ENCODE peak calls at places on chromosomes 5 and 9, in four cellular contexts. One of them, this sample, is unnamed.
A peak's percentile ranks its signal among the peaks of the same experiment; 100 is the strongest.

GRCh38 chr9:100111235-100111634 is 12.2 kb downstream of the INVS start:
- DNase-seq in heart right ventricle: peak; percentile 81
- DNase-seq in left ventricle myocardium inferior: peak; percentile 86
- DNase-seq in tibial artery: peak; percentile 92
- DNase-seq in this sample: peak; percentile 98

GRCh38 chr5:98664736-98665135 is 108.7 kb upstream of the RGMB start:
- DNase-seq in heart right ventricle: no peak
- DNase-seq in left ventricle myocardium inferior: no peak
- DNase-seq in tibial artery: no peak
- DNase-seq in this sample: no peak

GRCh38 chr5:137791387-137791786 is 37.2 kb upstream of the HNRNPA0 start:
- DNase-seq in tibial artery: no peak
- DNase-seq in left ventricle myocardium inferior: no peak
- DNase-seq in heart right ventricle: no peak
- DNase-seq in this sample: no peak

GRCh38 chr5:91928751-91929521 is 545.8 kb upstream of the ARRDC3 start:
- DNase-seq in left ventricle myocardium inferior: no peak
- DNase-seq in tibial artery: no peak
- DNase-seq in heart right ventricle: no peak
- DNase-seq in this sample: peak; percentile 46

GRCh38 chr5:9207820-9208418 is 338.0 kb downstream of the SEMA5A start:
- DNase-seq in tibial artery: no peak
- DNase-seq in heart right ventricle: no peak
- DNase-seq in left ventricle myocardium inferior: no peak
- DNase-seq in this sample: peak; percentile 74

GRCh38 chr5:31449175-31449574 is 82.7 kb downstream of the DROSHA start:
- DNase-seq in heart right ventricle: no peak
- DNase-seq in left ventricle myocardium inferior: no peak
- DNase-seq in tibial artery: no peak
- DNase-seq in this sample: peak; percentile 32

GRCh38 chr5:34436761-34437501 is 219.2 kb upstream of the RAI14 start:
- DNase-seq in tibial artery: no peak
- DNase-seq in heart right ventricle: no peak
- DNase-seq in left ventricle myocardium inferior: no peak
- DNase-seq in this sample: no peak

GRCh38 chr9:107740088-107740980 is 250.8 kb upstream of the KLF4 start:
- DNase-seq in left ventricle myocardium inferior: peak; percentile 39
- DNase-seq in tibial artery: peak; percentile 73
- DNase-seq in heart right ventricle: no peak
- DNase-seq in this sample: peak; percentile 82

GRCh38 chr5:1497271-1497777 is 26.4 kb downstream of the LPCAT1 start:
- DNase-seq in tibial artery: no peak
- DNase-seq in left ventricle myocardium inferior: no peak
- DNase-seq in heart right ventricle: no peak
- DNase-seq in this sample: no peak

GRCh38 chr5:100840364-100840763 is 62.7 kb downstream of the ST8SIA4 start:
- DNase-seq in heart right ventricle: no peak
- DNase-seq in left ventricle myocardium inferior: no peak
- DNase-seq in tibial artery: no peak
- DNase-seq in this sample: peak; percentile 84

DNA sequence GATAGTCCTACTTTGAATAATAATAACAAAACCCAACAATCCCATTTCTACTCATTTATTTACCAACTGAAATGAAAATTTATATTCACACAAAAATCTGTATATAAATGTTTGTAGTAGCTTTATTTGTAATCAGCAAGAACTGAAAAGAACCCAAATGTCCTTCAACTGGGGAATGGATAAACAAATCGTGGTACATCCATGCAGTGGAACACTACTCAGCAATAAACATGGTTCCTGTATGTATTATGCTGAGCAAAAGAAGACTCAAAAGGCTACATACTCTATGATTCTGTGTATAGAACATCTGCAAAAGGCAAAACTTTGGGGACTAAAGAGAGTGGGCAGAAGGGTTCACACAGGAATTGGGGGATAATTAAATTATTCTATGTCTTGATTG is 136.1 kb upstream of the HAND1 start:
- DNase-seq in heart right ventricle: no peak
- DNase-seq in tibial artery: no peak
- DNase-seq in left ventricle myocardium inferior: no peak
- DNase-seq in this sample: no peak
- TF ChIP-seq CTCF in heart right ventricle: no peak
- TF ChIP-seq CTCF in tibial artery: no peak
- TF ChIP-seq CTCF in left ventricle myocardium inferior: no peak
- TF ChIP-seq CTCF in this sample: no peak

GRCh38 chr9:129884220-129885017 is 49.2 kb downstream of the USP20 start:
- DNase-seq in tibial artery: peak; percentile 94
- DNase-seq in left ventricle myocardium inferior: peak; percentile 90
- DNase-seq in heart right ventricle: peak; percentile 85
- DNase-seq in this sample: peak; percentile 71
- H3K4me3 ChIP-seq in tibial artery: peak overlapping the region; percentile 40
- H3K4me3 ChIP-seq in left ventricle myocardium inferior: peak overlapping the region; percentile 66
- H3K4me3 ChIP-seq in heart right ventricle: peak overlapping the region; percentile 45
- H3K4me3 ChIP-seq in this sample: peak overlapping the region; percentile 24

GRCh38 chr5:164010900-164011299 is 505.5 kb downstream of the MAT2B start:
- DNase-seq in tibial artery: no peak
- DNase-seq in heart right ventricle: no peak
- DNase-seq in left ventricle myocardium inferior: no peak
- DNase-seq in this sample: no peak

GRCh38 chr5:164009628-164010027 is 504.2 kb downstream of the MAT2B start:
- DNase-seq in heart right ventricle: no peak
- DNase-seq in left ventricle myocardium inferior: no peak
- DNase-seq in tibial artery: no peak
- DNase-seq in this sample: no peak

GRCh38 chr5:164012376-164012775 is 507.0 kb downstream of the MAT2B start:
- DNase-seq in heart right ventricle: no peak
- DNase-seq in left ventricle myocardium inferior: no peak
- DNase-seq in tibial artery: no peak
- DNase-seq in this sample: no peak

DNA sequence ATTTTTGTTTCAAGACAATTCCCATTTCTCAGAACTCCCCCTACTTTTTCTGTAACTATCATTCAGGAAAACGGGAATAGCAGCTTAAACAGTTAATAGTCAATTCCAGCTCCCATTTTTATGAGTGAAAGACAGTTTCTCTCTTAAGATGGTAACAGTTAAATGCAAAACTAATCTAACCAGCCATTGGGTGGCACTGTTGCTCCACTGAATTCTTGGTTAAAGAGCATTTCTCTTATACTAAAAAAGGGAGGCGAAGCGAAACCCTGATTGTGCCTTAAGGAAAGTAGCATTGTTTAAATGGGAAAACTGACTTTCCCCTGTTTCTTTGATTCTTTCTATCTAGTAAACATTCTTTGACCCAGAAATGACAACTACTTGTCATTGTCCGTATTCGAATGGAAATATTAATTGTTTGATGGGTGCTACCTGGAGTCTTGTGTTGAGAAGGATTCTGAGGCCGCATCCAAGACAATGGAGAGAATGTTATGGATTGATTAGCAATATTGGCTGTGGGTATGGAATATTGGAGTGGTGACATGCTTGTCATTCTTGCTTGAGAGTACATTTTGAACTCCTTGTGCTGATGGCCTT is 507.8 kb downstream of the MAT2B start:
- DNase-seq in heart right ventricle: peak; percentile 44
- DNase-seq in left ventricle myocardium inferior: no peak
- DNase-seq in tibial artery: no peak
- DNase-seq in this sample: peak; percentile 91
- TF ChIP-seq CTCF in heart right ventricle: peak; percentile 52
- TF ChIP-seq CTCF in left ventricle myocardium inferior: peak; percentile 73
- TF ChIP-seq CTCF in tibial artery: peak; percentile 48
- TF ChIP-seq CTCF in this sample: peak; percentile 59

GRCh38 chr5:73317523-73317922 is 131.1 kb downstream of the FOXD1 start:
- DNase-seq in tibial artery: no peak
- DNase-seq in heart right ventricle: no peak
- DNase-seq in left ventricle myocardium inferior: no peak
- DNase-seq in this sample: no peak
- H3K4me3 ChIP-seq in tibial artery: no peak overlapping the region
- H3K4me3 ChIP-seq in heart right ventricle: no peak overlapping the region
- H3K4me3 ChIP-seq in left ventricle myocardium inferior: no peak overlapping the region
- H3K4me3 ChIP-seq in this sample: no peak overlapping the region

GRCh38 chr5:86971034-86971511 is 296.6 kb upstream of the RASA1 start:
- DNase-seq in tibial artery: no peak
- DNase-seq in heart right ventricle: no peak
- DNase-seq in left ventricle myocardium inferior: no peak
- DNase-seq in this sample: peak; percentile 42
- TF ChIP-seq CTCF in tibial artery: no peak
- TF ChIP-seq CTCF in heart right ventricle: peak; percentile 28
- TF ChIP-seq CTCF in left ventricle myocardium inferior: peak; percentile 18
- TF ChIP-seq CTCF in this sample: peak; percentile 22

GRCh38 chr9:22241611-22242010 is 205.0 kb upstream of the DMRTA1 start:
- DNase-seq in left ventricle myocardium inferior: no peak
- DNase-seq in tibial artery: no peak
- DNase-seq in heart right ventricle: no peak
- DNase-seq in this sample: no peak

GRCh38 chr9:22240619-22241018 is 206.0 kb upstream of the DMRTA1 start:
- DNase-seq in heart right ventricle: no peak
- DNase-seq in tibial artery: no peak
- DNase-seq in left ventricle myocardium inferior: no peak
- DNase-seq in this sample: peak; percentile 39

GRCh38 chr9:22241024-22241423 is 205.6 kb upstream of the DMRTA1 start:
- DNase-seq in heart right ventricle: no peak
- DNase-seq in left ventricle myocardium inferior: no peak
- DNase-seq in tibial artery: no peak
- DNase-seq in this sample: no peak

GRCh38 chr9:22238809-22239684 is 207.6 kb upstream of the DMRTA1 start:
- DNase-seq in left ventricle myocardium inferior: no peak
- DNase-seq in tibial artery: no peak
- DNase-seq in heart right ventricle: no peak
- DNase-seq in this sample: peak; percentile 75

GRCh38 chr9:22237497-22238363 is 208.9 kb upstream of the DMRTA1 start:
- DNase-seq in heart right ventricle: no peak
- DNase-seq in tibial artery: no peak
- DNase-seq in left ventricle myocardium inferior: no peak
- DNase-seq in this sample: peak; percentile 88
- H3K4me3 ChIP-seq in heart right ventricle: no peak overlapping the region
- H3K4me3 ChIP-seq in tibial artery: no peak overlapping the region
- H3K4me3 ChIP-seq in left ventricle myocardium inferior: no peak overlapping the region
- H3K4me3 ChIP-seq in this sample: no peak overlapping the region

GRCh38 chr5:75054110-75054930 is 2.0 kb upstream of the GCNT4 start:
- DNase-seq in left ventricle myocardium inferior: peak; percentile 21
- DNase-seq in heart right ventricle: no peak
- DNase-seq in tibial artery: peak; percentile 79
- DNase-seq in this sample: peak; percentile 64

GRCh38 chr5:75051217-75051751 is 1.1 kb downstream of the GCNT4 start:
- DNase-seq in left ventricle myocardium inferior: no peak
- DNase-seq in tibial artery: no peak
- DNase-seq in heart right ventricle: no peak
- DNase-seq in this sample: no peak

GRCh38 chr5:75052461-75053285 is at the start of gene GCNT4:
- DNase-seq in tibial artery: peak; percentile 80
- DNase-seq in heart right ventricle: peak; percentile 24
- DNase-seq in left ventricle myocardium inferior: peak; percentile 54
- DNase-seq in this sample: peak; percentile 55

GRCh38 chr5:75055727-75056144 is 3.4 kb upstream of the GCNT4 start:
- DNase-seq in tibial artery: no peak
- DNase-seq in left ventricle myocardium inferior: no peak
- DNase-seq in heart right ventricle: no peak
- DNase-seq in this sample: no peak

DNA sequence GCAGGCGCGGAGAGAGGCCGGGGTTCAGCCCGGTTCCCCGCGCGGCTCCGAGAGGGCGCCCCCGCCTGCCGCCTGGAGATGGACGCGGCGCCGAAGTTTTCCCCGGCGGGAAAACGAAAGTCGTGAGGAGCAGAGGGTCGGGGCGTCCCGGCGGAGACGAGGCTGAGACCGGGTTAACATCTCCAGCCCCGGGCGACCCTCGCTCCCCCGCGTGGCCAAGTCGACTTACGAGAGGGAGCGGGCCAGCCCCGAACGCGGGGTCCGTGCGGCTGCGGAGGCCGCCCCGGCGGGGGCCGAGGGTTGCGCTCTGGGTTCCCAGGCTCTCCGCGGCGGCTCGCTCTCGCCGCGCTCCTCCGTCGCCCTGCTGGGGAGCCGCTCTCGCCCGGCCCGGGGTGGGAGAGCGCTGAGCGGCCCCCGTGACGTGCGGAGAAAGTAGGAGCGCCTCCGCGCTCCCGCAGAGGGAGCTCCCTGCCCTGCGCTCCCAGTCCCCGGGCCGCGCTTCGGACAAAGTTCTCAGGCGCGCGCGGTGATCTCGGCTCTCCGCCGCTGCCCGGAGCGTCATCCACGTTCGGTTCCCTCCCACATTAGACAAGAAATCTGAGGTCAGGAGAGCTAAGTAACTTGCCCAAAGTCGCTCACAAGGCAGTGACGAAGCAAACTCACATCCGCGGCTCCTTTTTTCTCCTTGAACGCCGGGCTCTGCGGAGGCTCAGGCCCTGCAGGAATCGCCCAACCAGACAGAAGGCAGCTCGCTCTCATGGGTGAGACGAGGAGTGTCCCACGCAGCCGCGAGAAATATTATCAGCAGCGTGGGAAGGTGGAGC is 1.1 kb upstream of the GCNT4 start:
- DNase-seq in left ventricle myocardium inferior: peak; percentile 52
- DNase-seq in tibial artery: peak; percentile 81
- DNase-seq in heart right ventricle: peak; percentile 46
- DNase-seq in this sample: peak; percentile 82
- TF ChIP-seq CTCF in left ventricle myocardium inferior: peak; percentile 32
- TF ChIP-seq CTCF in tibial artery: no peak
- TF ChIP-seq CTCF in heart right ventricle: peak; percentile 17
- TF ChIP-seq CTCF in this sample: peak; percentile 2

GRCh38 chr9:98018347-98018746 is 35.2 kb downstream of the ANP32B start:
- DNase-seq in left ventricle myocardium inferior: no peak
- DNase-seq in heart right ventricle: no peak
- DNase-seq in tibial artery: no peak
- DNase-seq in this sample: no peak
- H3K4me3 ChIP-seq in left ventricle myocardium inferior: no peak overlapping the region
- H3K4me3 ChIP-seq in heart right ventricle: no peak overlapping the region
- H3K4me3 ChIP-seq in tibial artery: no peak overlapping the region
- H3K4me3 ChIP-seq in this sample: no peak overlapping the region

GRCh38 chr9:82275531-82275930 is 287.0 kb downstream of the SPATA31D1 start:
- DNase-seq in left ventricle myocardium inferior: no peak
- DNase-seq in heart right ventricle: no peak
- DNase-seq in tibial artery: no peak
- DNase-seq in this sample: no peak

GRCh38 chr9:82273121-82273520 is 284.5 kb downstream of the SPATA31D1 start:
- DNase-seq in tibial artery: no peak
- DNase-seq in heart right ventricle: no peak
- DNase-seq in left ventricle myocardium inferior: no peak
- DNase-seq in this sample: peak; percentile 38

DNA sequence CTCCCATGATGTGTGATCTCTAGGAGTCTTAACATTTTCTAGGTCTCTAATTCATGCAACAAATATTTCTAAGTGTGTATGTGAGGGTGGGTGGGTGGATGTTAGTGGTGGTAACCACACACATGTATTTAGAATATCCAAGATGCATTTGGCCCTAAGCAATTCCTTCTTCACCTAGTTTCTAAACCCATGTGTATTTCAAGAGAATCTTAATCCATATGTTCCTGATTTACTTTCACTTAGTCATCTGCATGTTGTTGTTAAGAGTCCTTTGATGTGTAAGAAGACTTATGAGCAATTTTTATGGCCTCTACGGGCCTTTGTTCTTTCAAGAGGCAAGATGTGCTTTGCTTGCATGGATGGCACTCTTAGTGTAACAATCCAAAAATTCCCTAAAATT is 282.5 kb downstream of the SPATA31D1 start:
- DNase-seq in left ventricle myocardium inferior: no peak
- DNase-seq in tibial artery: no peak
- DNase-seq in heart right ventricle: no peak
- DNase-seq in this sample: peak; percentile 65
- TF ChIP-seq CTCF in left ventricle myocardium inferior: no peak
- TF ChIP-seq CTCF in tibial artery: no peak
- TF ChIP-seq CTCF in heart right ventricle: no peak
- TF ChIP-seq CTCF in this sample: no peak

This sample was measured in cardiac fibroblast.